ENCODE peak calls at places on chromosomes 2 and 18, in eight cellular contexts. T, C, I, W, G, Z, S and Y are unnamed samples.

GRCh38 chr2:205902041-205902898 is 183.7 kb downstream of the INO80D start:
- DNase-seq in T (peak; percentile 25), C (peak; percentile 79), I (no peak), W (no peak), G (no peak), Z (no peak), S (no peak), Y (no peak)

GRCh38 chr2:163719278-163719677 is 16.5 kb downstream of the FIGN start:
- DNase-seq in T (no peak), C (no peak), I (no peak), W (no peak), G (no peak), Z (no peak), S (no peak), Y (no peak)

GRCh38 chr2:185279999-185280398 is 458.6 kb upstream of the FSIP2 start:
- DNase-seq in T (peak; percentile 29), C (no peak), I (no peak), W (no peak), G (no peak), Z (no peak), S (no peak), Y (no peak)

GRCh38 chr2:220002699-220003098 is 375.3 kb downstream of the SLC4A3 start:
- DNase-seq in T (no peak), C (no peak), I (no peak), W (no peak), G (no peak), Z (no peak), S (no peak), Y (no peak)

GRCh38 chr2:179049546-179050311 is at the start of gene CCDC141:
- DNase-seq in T (no peak), C (no peak), I (peak; percentile 59), W (peak; percentile 76), G (no peak), Z (no peak), S (no peak), Y (no peak)

GRCh38 chr18:36511791-36512352 is 214.4 kb downstream of the FHOD3 start:
- DNase-seq in T (no peak), C (no peak), I (no peak), W (no peak), G (no peak), Z (no peak), S (no peak), Y (no peak)

GRCh38 chr2:72999729-73000725 is 71.5 kb downstream of the SFXN5 start:
- DNase-seq in T (no peak), C (no peak), I (no peak), W (no peak), G (no peak), Z (no peak), S (no peak), Y (no peak)

GRCh38 chr2:88296209-88296608 is 126.1 kb downstream of the THNSL2 start:
- DNase-seq in T (no peak), C (no peak), I (no peak), W (no peak), G (no peak), Z (no peak), S (no peak), Y (no peak)

GRCh38 chr2:47641366-47641765 is 141.6 kb upstream of the MSH6 start:
- DNase-seq in T (no peak), C (no peak), I (no peak), W (no peak), G (no peak), Z (no peak), S (no peak), Y (no peak)

GRCh38 chr2:10041711-10042110 is 1.6 kb upstream of the KLF11 start:
- DNase-seq in T (no peak), C (no peak), I (no peak), W (no peak), G (no peak), Z (no peak), S (no peak), Y (no peak)

GRCh38 chr2:149422337-149422990 is 92.1 kb downstream of the LYPD6 start:
- DNase-seq in T (no peak), C (no peak), I (no peak), W (no peak), G (no peak), Z (no peak), S (no peak), Y (no peak)

GRCh38 chr2:219059725-219060682 is 717 bp downstream of the IHH start:
- DNase-seq in T (no peak), C (peak; percentile 34), I (peak; percentile 25), W (peak; percentile 60), G (no peak), Z (no peak), S (no peak), Y (no peak)

GRCh38 chr2:163347982-163348842 is 387.6 kb downstream of the FIGN start:
- DNase-seq in T (no peak), C (peak; percentile 76), I (no peak), W (no peak), G (peak; percentile 51), Z (peak; percentile 75), S (no peak), Y (peak; percentile 58)

GRCh38 chr2:210028178-210028577 is 25.7 kb downstream of the RPE start:
- DNase-seq in T (no peak), C (no peak), I (no peak), W (no peak), G (no peak), Z (no peak), S (no peak), Y (no peak)

GRCh38 chr2:223026357-223027110 is 25.5 kb upstream of the KCNE4 start:
- DNase-seq in T (peak; percentile 92), C (no peak), I (no peak), W (no peak), G (no peak), Z (no peak), S (no peak), Y (no peak)